ENCODE peak calls at places on chromosomes 7 and 10, in ten cellular contexts. N, O, Q, I, Y, P, B, C, V and M are unnamed samples.

GRCh38 chr10:91251430-91252056 is 31.1 kb downstream of the PCGF5 start:
- DNase-seq in C (peak), Y (peak), B (peak), N (no peak), O (peak), Q (peak), I (peak), P (peak), V (peak), M (peak)

GRCh38 chr7:930975-931758 is 23.3 kb downstream of the ADAP1 start:
- DNase-seq in C (no peak), V (no peak), I (no peak), P (peak), Y (peak), B (no peak), O (no peak), N (no peak), Q (no peak), M (no peak)

GRCh38 chr7:117169907-117170306 is 153.0 kb downstream of the WNT2 start:
- DNase-seq in B (no peak), N (no peak), Y (no peak), I (no peak), V (no peak), C (no peak), Q (peak), O (no peak), P (no peak), M (no peak)

GRCh38 chr10:132606536-132607316 is 69.1 kb downstream of the INPP5A start:
- DNase-seq in P (peak), Y (peak), C (no peak), O (peak), V (no peak), Q (no peak), N (no peak), B (peak), I (peak), M (no peak)

GRCh38 chr7:99505324-99505662 is 831 bp downstream of the ZKSCAN5 start:
- DNase-seq in P (no peak), I (no peak), N (no peak), V (no peak), B (no peak), Y (no peak), O (no peak), Q (no peak), C (no peak), M (no peak)

GRCh38 chr7:134632937-134633540 is 13.6 kb upstream of the BPGM start:
- DNase-seq in O (no peak), C (peak), V (peak), P (peak), B (peak), I (peak), N (no peak), Y (no peak), Q (peak), M (no peak)

GRCh38 chr10:129552119-129552518 is 85.1 kb downstream of the MGMT start:
- DNase-seq in Y (no peak), O (no peak), C (no peak), N (no peak), Q (no peak), P (no peak), I (no peak), V (no peak), B (no peak), M (peak)

GRCh38 chr10:75165684-75166622 is 44.6 kb upstream of the VDAC2 start:
- DNase-seq in B (no peak), O (no peak), Q (no peak), I (no peak), C (peak), Y (no peak), P (no peak), N (no peak), V (peak), M (no peak)

GRCh38 chr7:148699772-148700629 is 1.3 kb downstream of the CUL1 start:
- DNase-seq in C (no peak), N (no peak), Y (no peak), P (no peak), O (no peak), I (peak), V (peak), Q (no peak), B (no peak), M (no peak)

GRCh38 chr7:25930492-25931048 is 221.4 kb upstream of the NFE2L3 start:
- DNase-seq in B (no peak), Y (no peak), O (no peak), P (no peak), I (no peak), V (no peak), Q (no peak), N (no peak), C (no peak), M (no peak)

GRCh38 chr10:114697061-114697598 is 39.1 kb upstream of the ABLIM1 start:
- DNase-seq in O (no peak), Q (no peak), N (no peak), B (peak), V (no peak), P (peak), C (no peak), I (peak), Y (no peak), M (no peak)

GRCh38 chr10:58189269-58189668 is 78.4 kb downstream of the IPMK start:
- DNase-seq in B (no peak), O (no peak), Y (no peak), I (peak), P (no peak), Q (no peak), N (no peak), C (no peak), V (peak), M (no peak)

GRCh38 chr10:2917926-2918325 is 149.4 kb upstream of the PFKP start:
- DNase-seq in Y (no peak), B (no peak), Q (no peak), O (no peak), C (no peak), N (no peak), P (no peak), V (no peak), I (no peak), M (no peak)

GRCh38 chr10:61835909-61836232 is 65.6 kb upstream of the ARID5B start:
- DNase-seq in P (no peak), I (no peak), B (no peak), N (no peak), Q (no peak), Y (no peak), C (no peak), V (no peak), O (no peak), M (no peak)

GRCh38 chr7:80095545-80095944 is 39.1 kb upstream of the GNAI1 start:
- DNase-seq in I (no peak), C (no peak), Y (no peak), P (no peak), O (no peak), V (peak), B (peak), Q (no peak), N (no peak), M (no peak)

GRCh38 chr10:44809652-44810051 is 101.5 kb upstream of the TMEM72 start:
- DNase-seq in I (peak), C (no peak), P (no peak), Y (no peak), O (no peak), B (no peak), N (peak), V (no peak), Q (no peak), M (no peak)

GRCh38 chr10:132981173-132981555 is 38.8 kb upstream of the CFAP46 start:
- DNase-seq in C (no peak), P (no peak), I (no peak), Q (no peak), N (no peak), Y (no peak), O (no peak), B (no peak), V (no peak), M (no peak)

GRCh38 chr7:123723913-123724312 is 24.9 kb downstream of the WASL start:
- DNase-seq in N (no peak), V (no peak), C (no peak), Q (no peak), I (no peak), P (no peak), B (no peak), O (no peak), Y (no peak), M (no peak)